ENCODE peak calls at places on chromosomes 6 and 20, in six cellular contexts. One of them, this sample, is unnamed.

GRCh38 chr6:3625980-3626533 is 125.5 kb downstream of the PXDC1 start:
- DNase-seq in IMR-90: no peak
- DNase-seq in H9: no peak
- DNase-seq in mammary epithelial cell: no peak
- DNase-seq in fibroblast of lung: no peak
- DNase-seq in GM23248: no peak
- DNase-seq in this sample: no peak

GRCh38 chr20:7155794-7156193 is 388.3 kb downstream of the BMP2 start:
- DNase-seq in GM23248: no peak
- DNase-seq in fibroblast of lung: no peak
- DNase-seq in H9: no peak
- DNase-seq in IMR-90: no peak
- DNase-seq in mammary epithelial cell: peak; percentile 18
- DNase-seq in this sample: no peak

GRCh38 chr6:106162926-106163325 is 76.8 kb downstream of the PRDM1 start:
- DNase-seq in mammary epithelial cell: no peak
- DNase-seq in H9: no peak
- DNase-seq in GM23248: peak; percentile 43
- DNase-seq in IMR-90: no peak
- DNase-seq in fibroblast of lung: no peak
- DNase-seq in this sample: peak; percentile 57

GRCh38 chr6:131288214-131288613 is 152.9 kb downstream of the AKAP7 start:
- DNase-seq in mammary epithelial cell: no peak
- DNase-seq in fibroblast of lung: no peak
- DNase-seq in H9: no peak
- DNase-seq in GM23248: no peak
- DNase-seq in IMR-90: no peak
- DNase-seq in this sample: no peak

GRCh38 chr6:90397929-90398674 is 101.5 kb upstream of the BACH2 start:
- DNase-seq in H9: no peak
- DNase-seq in GM23248: no peak
- DNase-seq in mammary epithelial cell: peak; percentile 71
- DNase-seq in fibroblast of lung: peak; percentile 6
- DNase-seq in IMR-90: peak; percentile 32
- DNase-seq in this sample: peak; percentile 12

GRCh38 chr6:118327237-118327636 is 220.9 kb upstream of the PLN start:
- DNase-seq in H9: no peak
- DNase-seq in mammary epithelial cell: no peak
- DNase-seq in IMR-90: no peak
- DNase-seq in GM23248: no peak
- DNase-seq in fibroblast of lung: no peak
- DNase-seq in this sample: no peak

GRCh38 chr6:170024940-170025339 is 265.9 kb downstream of the DLL1 start:
- DNase-seq in H9: no peak
- DNase-seq in IMR-90: peak; percentile 58
- DNase-seq in fibroblast of lung: peak; percentile 94
- DNase-seq in mammary epithelial cell: peak; percentile 3
- DNase-seq in GM23248: peak; percentile 90
- DNase-seq in this sample: no peak

GRCh38 chr20:46199198-46199597 is 81.1 kb downstream of the CD40 start:
- DNase-seq in IMR-90: no peak
- DNase-seq in mammary epithelial cell: no peak
- DNase-seq in fibroblast of lung: no peak
- DNase-seq in GM23248: no peak
- DNase-seq in H9: peak; percentile 92
- DNase-seq in this sample: no peak

GRCh38 chr6:165726915-165727314 is 63.9 kb upstream of the PDE10A start:
- DNase-seq in IMR-90: no peak
- DNase-seq in fibroblast of lung: no peak
- DNase-seq in mammary epithelial cell: no peak
- DNase-seq in H9: no peak
- DNase-seq in GM23248: no peak
- DNase-seq in this sample: no peak

GRCh38 chr20:57996936-57997629 is 231.4 kb downstream of the ANKRD60 start:
- DNase-seq in GM23248: peak; percentile 94
- DNase-seq in fibroblast of lung: no peak
- DNase-seq in mammary epithelial cell: peak; percentile 81
- DNase-seq in H9: no peak
- DNase-seq in IMR-90: no peak
- DNase-seq in this sample: no peak

GRCh38 chr20:43821795-43822194 is 92.9 kb upstream of the TOX2 start:
- DNase-seq in H9: no peak
- DNase-seq in fibroblast of lung: no peak
- DNase-seq in GM23248: no peak
- DNase-seq in IMR-90: no peak
- DNase-seq in mammary epithelial cell: peak; percentile 25
- DNase-seq in this sample: no peak

GRCh38 chr6:32056254-32056653 is 18.0 kb downstream of the CYP21A2 start:
- DNase-seq in mammary epithelial cell: no peak
- DNase-seq in fibroblast of lung: no peak
- DNase-seq in H9: peak; percentile 14
- DNase-seq in IMR-90: no peak
- DNase-seq in GM23248: no peak
- DNase-seq in this sample: no peak

GRCh38 chr6:117482240-117483003 is at the start of gene DCBLD1:
- DNase-seq in fibroblast of lung: peak; percentile 75
- DNase-seq in IMR-90: peak; percentile 70
- DNase-seq in GM23248: peak; percentile 96
- DNase-seq in H9: peak; percentile 84
- DNase-seq in mammary epithelial cell: peak; percentile 86
- DNase-seq in this sample: peak; percentile 87

DNA sequence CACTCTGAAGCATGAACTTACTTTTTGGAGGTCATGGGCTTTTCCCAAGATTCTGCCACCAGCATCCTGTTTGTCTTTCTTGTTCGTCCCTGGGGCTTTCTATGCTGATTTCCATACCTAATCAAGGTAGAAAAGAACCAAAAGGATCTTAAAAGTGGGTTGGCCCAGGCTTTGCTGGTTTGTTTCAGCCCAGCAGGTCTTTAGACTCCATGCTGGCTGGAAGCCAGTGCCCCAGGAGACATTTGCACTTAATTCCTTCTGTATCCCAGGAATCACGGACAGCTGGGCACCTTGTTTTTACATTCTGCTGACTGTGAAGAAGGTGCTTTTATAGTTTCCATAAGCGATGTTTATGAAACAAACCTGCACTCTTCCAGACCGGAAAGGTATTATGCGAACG is 195.9 kb downstream of the CDH4 start:
- DNase-seq in IMR-90: no peak
- DNase-seq in mammary epithelial cell: no peak
- DNase-seq in GM23248: no peak
- DNase-seq in fibroblast of lung: no peak
- DNase-seq in H9: peak; percentile 23
- DNase-seq in this sample: no peak
- H3K4me1 ChIP-seq in IMR-90: no peaks in the 10 kb centered on the region
- H3K4me1 ChIP-seq in mammary epithelial cell: no peaks in the 10 kb centered on the region
- H3K4me1 ChIP-seq in GM23248: no peaks in the 10 kb centered on the region
- H3K4me1 ChIP-seq in fibroblast of lung: no peaks in the 10 kb centered on the region
- H3K4me1 ChIP-seq in H9: peaks cover 10% of the 10 kb centered on the region
- H3K4me1 ChIP-seq in this sample: no peaks in the 10 kb centered on the region

GRCh38 chr6:5672581-5673011 is 334.1 kb downstream of the NRN1 start:
- DNase-seq in fibroblast of lung: peak; percentile 89
- DNase-seq in GM23248: peak; percentile 96
- DNase-seq in H9: peak; percentile 36
- DNase-seq in mammary epithelial cell: peak; percentile 88
- DNase-seq in IMR-90: peak; percentile 90
- DNase-seq in this sample: no peak
- H3K9ac ChIP-seq in fibroblast of lung: no peak overlapping the region
- H3K9ac ChIP-seq in GM23248: peak overlapping the region; percentile 70
- H3K9ac ChIP-seq in H9: no peak overlapping the region
- H3K9ac ChIP-seq in mammary epithelial cell: no peak overlapping the region
- H3K9ac ChIP-seq in IMR-90: no peak overlapping the region
- H3K9ac ChIP-seq in this sample: no peak overlapping the region

GRCh38 chr6:6823030-6823429 is 234.5 kb downstream of the LY86 start:
- DNase-seq in IMR-90: no peak
- DNase-seq in mammary epithelial cell: no peak
- DNase-seq in fibroblast of lung: no peak
- DNase-seq in GM23248: no peak
- DNase-seq in H9: no peak
- DNase-seq in this sample: no peak
- H3K4me1 ChIP-seq in IMR-90: no peaks in the 10 kb centered on the region
- H3K4me1 ChIP-seq in mammary epithelial cell: peaks cover 44% of the 10 kb centered on the region
- H3K4me1 ChIP-seq in fibroblast of lung: no peaks in the 10 kb centered on the region
- H3K4me1 ChIP-seq in GM23248: no peaks in the 10 kb centered on the region
- H3K4me1 ChIP-seq in H9: peaks cover 4% of the 10 kb centered on the region
- H3K4me1 ChIP-seq in this sample: peaks cover 30% of the 10 kb centered on the region

DNA sequence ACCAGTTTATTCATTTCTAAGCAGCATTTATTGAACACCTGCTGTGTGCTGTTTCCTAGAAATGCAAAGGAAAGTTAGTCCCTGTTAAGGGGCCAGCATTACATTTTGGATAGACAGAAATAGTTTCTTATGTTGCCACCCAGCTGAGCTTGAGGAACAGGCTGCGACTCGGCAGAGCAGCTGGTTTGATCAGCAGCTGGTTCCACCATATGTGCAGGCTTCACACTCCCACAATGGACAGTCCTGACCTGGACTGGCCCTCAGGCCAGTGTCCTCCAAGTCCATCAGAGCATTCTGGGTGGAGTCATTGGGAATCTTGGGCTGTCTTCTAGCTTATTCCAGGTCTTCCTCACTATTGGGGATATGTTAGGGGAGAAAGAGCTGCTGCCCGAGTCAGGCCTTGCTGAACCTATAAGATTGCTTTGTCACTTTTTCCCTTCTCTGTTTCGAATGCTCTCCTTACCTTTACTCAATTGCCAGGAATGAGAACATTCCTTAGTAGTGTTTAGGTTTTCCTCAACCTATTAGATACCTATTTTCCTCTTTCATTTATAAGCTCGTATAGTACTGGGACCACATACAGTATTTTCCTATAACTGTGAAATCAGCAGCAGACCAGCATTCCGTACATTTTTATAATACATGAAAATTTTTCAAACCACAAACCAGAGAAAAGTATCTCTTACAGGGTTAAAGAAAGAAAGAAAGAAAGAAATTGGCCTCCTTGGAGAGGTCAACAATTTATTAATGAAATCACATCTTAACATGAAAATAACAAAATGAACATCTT is 203.0 kb downstream of the FARS2 start:
- DNase-seq in fibroblast of lung: no peak
- DNase-seq in GM23248: no peak
- DNase-seq in H9: no peak
- DNase-seq in mammary epithelial cell: no peak
- DNase-seq in IMR-90: peak; percentile 20
- DNase-seq in this sample: no peak
- H3K9ac ChIP-seq in fibroblast of lung: no peak overlapping the region
- H3K9ac ChIP-seq in GM23248: no peak overlapping the region
- H3K9ac ChIP-seq in H9: no peak overlapping the region
- H3K9ac ChIP-seq in mammary epithelial cell: no peak overlapping the region
- H3K9ac ChIP-seq in IMR-90: no peak overlapping the region
- H3K9ac ChIP-seq in this sample: no peak overlapping the region

DNA sequence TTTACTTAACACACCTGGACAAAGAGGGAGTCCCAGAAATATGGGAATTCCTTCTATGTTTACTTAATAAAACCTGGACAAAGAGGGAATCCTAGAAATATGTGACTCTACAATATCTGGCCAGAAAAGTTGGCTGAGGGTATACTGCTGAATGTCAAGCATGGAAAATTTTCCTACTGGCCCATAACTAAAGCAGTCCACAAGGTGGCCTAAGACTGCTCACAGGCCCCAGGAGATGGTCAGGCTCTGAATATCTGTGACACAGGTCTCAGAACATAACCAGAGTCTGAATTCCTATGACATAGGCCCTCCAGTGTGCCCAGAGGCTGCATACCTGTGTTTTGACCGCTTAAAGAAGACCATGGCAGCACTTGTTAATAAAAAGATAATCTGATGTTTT is 578.2 kb upstream of the NRSN1 start:
- DNase-seq in mammary epithelial cell: no peak
- DNase-seq in GM23248: no peak
- DNase-seq in IMR-90: no peak
- DNase-seq in H9: peak; percentile 34
- DNase-seq in fibroblast of lung: no peak
- DNase-seq in this sample: no peak
- H3K4me1 ChIP-seq in mammary epithelial cell: no peaks in the 10 kb centered on the region
- H3K4me1 ChIP-seq in GM23248: no peaks in the 10 kb centered on the region
- H3K4me1 ChIP-seq in IMR-90: no peaks in the 10 kb centered on the region
- H3K4me1 ChIP-seq in H9: no peaks in the 10 kb centered on the region
- H3K4me1 ChIP-seq in fibroblast of lung: no peaks in the 10 kb centered on the region
- H3K4me1 ChIP-seq in this sample: no peaks in the 10 kb centered on the region

GRCh38 chr6:110873981-110874879 is at the start of gene AMD1:
- DNase-seq in GM23248: peak; percentile 99
- DNase-seq in mammary epithelial cell: peak; percentile 94
- DNase-seq in IMR-90: peak; percentile 98
- DNase-seq in H9: peak; percentile 96
- DNase-seq in fibroblast of lung: peak; percentile 98
- DNase-seq in this sample: peak; percentile 97

GRCh38 chr6:110877154-110877564 is 2.6 kb downstream of the AMD1 start:
- DNase-seq in fibroblast of lung: no peak
- DNase-seq in GM23248: peak; percentile 21
- DNase-seq in IMR-90: peak; percentile 32
- DNase-seq in H9: no peak
- DNase-seq in mammary epithelial cell: no peak
- DNase-seq in this sample: no peak

GRCh38 chr6:110875548-110876169 is 1.1 kb downstream of the AMD1 start:
- DNase-seq in IMR-90: no peak
- DNase-seq in GM23248: peak; percentile 74
- DNase-seq in fibroblast of lung: peak; percentile 29
- DNase-seq in mammary epithelial cell: peak; percentile 47
- DNase-seq in H9: no peak
- DNase-seq in this sample: peak; percentile 25

GRCh38 chr6:110876170-110876773 is 1.7 kb downstream of the AMD1 start:
- DNase-seq in H9: peak; percentile 90
- DNase-seq in GM23248: peak; percentile 94
- DNase-seq in fibroblast of lung: peak; percentile 96
- DNase-seq in mammary epithelial cell: peak; percentile 88
- DNase-seq in IMR-90: peak; percentile 90
- DNase-seq in this sample: peak; percentile 59

DNA sequence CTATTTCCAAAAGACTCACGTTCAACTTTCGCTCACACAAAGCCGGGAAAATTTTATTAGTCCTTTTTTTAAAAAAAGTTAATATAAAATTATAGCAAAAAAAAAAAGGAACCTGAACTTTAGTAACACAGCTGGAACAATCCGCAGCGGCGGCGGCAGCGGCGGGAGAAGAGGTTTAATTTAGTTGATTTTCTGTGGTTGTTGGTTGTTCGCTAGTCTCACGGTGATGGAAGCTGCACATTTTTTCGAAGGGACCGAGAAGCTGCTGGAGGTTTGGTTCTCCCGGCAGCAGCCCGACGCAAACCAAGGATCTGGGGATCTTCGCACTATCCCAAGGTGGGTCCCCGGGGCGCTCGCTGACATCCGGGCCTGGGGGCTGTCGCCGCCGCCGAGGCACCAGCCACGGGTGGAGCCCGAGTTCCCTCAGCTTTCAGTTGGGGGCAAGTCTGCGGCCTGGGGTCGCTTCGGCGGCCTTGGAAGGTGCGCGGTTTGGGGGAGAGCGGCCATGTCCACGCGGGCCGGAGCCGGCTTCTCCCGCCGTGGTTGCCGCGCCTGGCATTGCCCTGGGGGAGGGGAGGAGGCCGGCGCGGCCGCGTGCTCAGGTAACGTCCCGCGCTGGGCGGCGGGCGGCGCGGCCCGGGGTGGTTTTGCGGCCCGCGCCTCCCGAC is 429 bp downstream of the AMD1 start:
- DNase-seq in GM23248: peak; percentile 68
- DNase-seq in mammary epithelial cell: peak; percentile 51
- DNase-seq in H9: no peak
- DNase-seq in IMR-90: no peak
- DNase-seq in fibroblast of lung: no peak
- DNase-seq in this sample: peak; percentile 43
- H3K9ac ChIP-seq in GM23248: peak overlapping the region; percentile 90
- H3K9ac ChIP-seq in mammary epithelial cell: peak overlapping the region; percentile 97
- H3K9ac ChIP-seq in H9: peak overlapping the region; percentile 98
- H3K9ac ChIP-seq in IMR-90: peak overlapping the region; percentile 88
- H3K9ac ChIP-seq in fibroblast of lung: peak overlapping the region; percentile 91
- H3K9ac ChIP-seq in this sample: peak overlapping the region; percentile 97